ENCODE peak calls at places on chromosome 4, in four cellular contexts. A is activated CD4-positive, alpha-beta T cell treated with anti-CD3 and anti-CD28 coated beads, Interleukin-2, amount 50 U/mL, for 1 hour; W is stimulated activated CD4-positive, alpha-beta T cell treated with anti-CD3 and anti-CD28 coated beads, Interleukin-15, amount 100 ng/mL, for 1 hour; G is lung. K is an unnamed sample.

GRCh38 chr4:88315460-88316017 is 31.2 kb upstream of the PPM1K start:
- DNase-seq in W (no peak), G (no peak), A (no peak), K (no peak)

GRCh38 chr4:184472540-184473264 is 1.6 kb downstream of the IRF2 start:
- DNase-seq in A (peak), G (peak), W (peak), K (peak)

GRCh38 chr4:72295966-72296557 is 264.3 kb downstream of the NPFFR2 start:
- DNase-seq in W (no peak), G (no peak), A (no peak), K (no peak)

GRCh38 chr4:169774466-169775445 is 17.0 kb upstream of the HPF1 start:
- DNase-seq in A (peak), G (no peak), W (no peak), K (no peak)

GRCh38 chr4:47686294-47686872 is 151.5 kb downstream of the CORIN start:
- DNase-seq in G (peak), W (peak), A (peak), K (peak)

GRCh38 chr4:103244251-103244650 is 46.1 kb upstream of the CENPE start:
- DNase-seq in A (no peak), W (no peak), G (no peak), K (no peak)

GRCh38 chr4:8908206-8908893 is 36.7 kb upstream of the HMX1 start:
- DNase-seq in A (no peak), G (no peak), W (no peak), K (no peak)

GRCh38 chr4:127957105-127957504 is 7.9 kb downstream of the MFSD8 start:
- DNase-seq in A (no peak), G (no peak), W (no peak), K (no peak)

GRCh38 chr4:99856166-99856565 is 38.1 kb downstream of the LAMTOR3 start:
- DNase-seq in W (no peak), A (no peak), G (no peak), K (no peak)

GRCh38 chr4:181661090-181661489 is 582.1 kb upstream of the TENM3 start:
- DNase-seq in A (no peak), G (no peak), W (no peak), K (no peak)

GRCh38 chr4:2072971-2073807 is 14.1 kb downstream of the NAT8L start:
- DNase-seq in A (no peak), W (no peak), G (no peak), K (no peak)

GRCh38 chr4:102868153-102868781 is 525 bp upstream of the CISD2 start:
- DNase-seq in A (peak), G (no peak), W (no peak), K (no peak)

GRCh38 chr4:90766837-90767236 is 639.6 kb downstream of the CCSER1 start:
- DNase-seq in G (no peak), W (no peak), A (no peak), K (no peak)

GRCh38 chr4:89422441-89422950 is 114.9 kb upstream of the GPRIN3 start:
- DNase-seq in A (no peak), W (no peak), G (no peak), K (no peak)

GRCh38 chr4:152652102-152652501 is 27.7 kb downstream of the TMEM154 start:
- DNase-seq in W (no peak), A (no peak), G (no peak), K (no peak)

GRCh38 chr4:830776-831482 is 5.0 kb upstream of the CPLX1 start:
- DNase-seq in A (no peak), W (no peak), G (no peak), K (no peak)

GRCh38 chr4:140152015-140152703 is 1.8 kb downstream of the MAML3 start:
- DNase-seq in G (peak), A (peak), W (peak), K (peak)

GRCh38 chr4:151887816-151888180 is 127.0 kb upstream of the GATB start:
- DNase-seq in A (no peak), G (no peak), W (no peak), K (no peak)

GRCh38 chr4:152115794-152116193 is 355.0 kb upstream of the GATB start:
- DNase-seq in G (no peak), A (peak), W (no peak), K (peak)

GRCh38 chr4:143016171-143016570 is 168.5 kb upstream of the USP38 start:
- DNase-seq in A (no peak), G (no peak), W (no peak), K (no peak)

GRCh38 chr4:38664704-38665401 is 854 bp downstream of the KLF3 start:
- DNase-seq in A (peak), G (peak), W (no peak), K (peak)

GRCh38 chr4:43277003-43277402 is 384.5 kb downstream of the GRXCR1 start:
- DNase-seq in A (no peak), G (no peak), W (no peak), K (no peak)

GRCh38 chr4:73919691-73920090 is 50.5 kb downstream of the CXCL1 start:
- DNase-seq in W (no peak), G (no peak), A (no peak), K (no peak)

GRCh38 chr4:4693258-4693657 is 151.4 kb upstream of the STX18 start:
- DNase-seq in G (no peak), A (no peak), W (no peak), K (no peak)

GRCh38 chr4:147891476-147892115 is 159.7 kb downstream of the ARHGAP10 start:
- DNase-seq in G (no peak), W (no peak), A (no peak), K (no peak)